ENCODE peak calls at places on chromosome 19, in eight cellular contexts. W is PC-3; B is pancreas; V is brain microvascular endothelial cell; J is A549; M is CD8-positive, alpha-beta T cell; K is HFF-Myc; P is bronchial epithelial cell. L is an unnamed sample.

GRCh38 chr19:48874309-48875135 is 2.3 kb downstream of the PPP1R15A start:
- DNase-seq in W (peak; percentile 73), B (no peak), V (peak; percentile 51), J (peak; percentile 55), M (no peak), K (no peak), P (peak; percentile 74), L (peak; percentile 47)

GRCh38 chr19:41998246-41999020 is 4.4 kb upstream of the ATP1A3 start:
- DNase-seq in W (peak; percentile 38), B (no peak), V (peak; percentile 6), J (peak; percentile 74), M (no peak), K (no peak), P (peak; percentile 10), L (no peak)

GRCh38 chr19:46687438-46688145 is 26.6 kb upstream of the DACT3 start:
- DNase-seq in W (no peak), B (no peak), V (no peak), J (no peak), M (no peak), K (no peak), P (no peak), L (no peak)

GRCh38 chr19:49502866-49503581 is 6.8 kb downstream of the RPS11 start:
- DNase-seq in W (peak; percentile 83), B (peak; percentile 60), V (peak; percentile 47), J (peak; percentile 79), M (no peak), K (peak; percentile 72), P (peak; percentile 59), L (peak; percentile 70)

GRCh38 chr19:7550169-7550770 is 14.8 kb downstream of the PNPLA6 start:
- DNase-seq in W (no peak), B (peak; percentile 50), V (no peak), J (no peak), M (no peak), K (no peak), P (no peak), L (no peak)

GRCh38 chr19:32464279-32464678 is 58.7 kb downstream of the DPY19L3 start:
- DNase-seq in W (peak; percentile 42), B (no peak), V (no peak), J (peak; percentile 44), M (no peak), K (no peak), P (peak; percentile 32), L (peak; percentile 23)

GRCh38 chr19:16074488-16075365 is 1.6 kb upstream of the TPM4 start:
- DNase-seq in W (no peak), B (no peak), V (no peak), J (no peak), M (no peak), K (no peak), P (no peak), L (no peak)

GRCh38 chr19:4914736-4915501 is 5.6 kb downstream of the UHRF1 start:
- DNase-seq in W (peak; percentile 98), B (no peak), V (peak; percentile 90), J (peak; percentile 73), M (peak; percentile 43), K (peak; percentile 89), P (peak; percentile 87), L (peak; percentile 84)

GRCh38 chr19:5369962-5370367 is 29.4 kb upstream of the PTPRS start:
- DNase-seq in W (peak; percentile 65), B (peak; percentile 58), V (peak; percentile 35), J (peak; percentile 63), M (peak; percentile 16), K (no peak), P (peak; percentile 20), L (peak; percentile 16)

GRCh38 chr19:49808762-49809154 is 4.3 kb downstream of the FUZ start:
- DNase-seq in W (peak; percentile 79), B (peak; percentile 93), V (peak; percentile 68), J (peak; percentile 87), M (peak; percentile 64), K (no peak), P (peak; percentile 52), L (peak; percentile 82)

GRCh38 chr19:44903602-44904425 is 1.8 kb upstream of the APOE start:
- DNase-seq in W (peak; percentile 50), B (peak; percentile 79), V (peak; percentile 69), J (peak; percentile 84), M (peak; percentile 55), K (no peak), P (peak; percentile 20), L (peak; percentile 69)

GRCh38 chr19:4606921-4607678 is 32.2 kb upstream of the TNFAIP8L1 start:
- DNase-seq in W (no peak), B (peak; percentile 55), V (no peak), J (no peak), M (no peak), K (no peak), P (no peak), L (no peak)

GRCh38 chr19:33469171-33470039 is 52.2 kb downstream of the PEPD start:
- DNase-seq in W (no peak), B (no peak), V (no peak), J (no peak), M (no peak), K (no peak), P (no peak), L (no peak)

GRCh38 chr19:5949792-5950305 is 28.1 kb downstream of the RANBP3 start:
- DNase-seq in W (no peak), B (no peak), V (no peak), J (no peak), M (no peak), K (no peak), P (peak; percentile 71), L (no peak)

GRCh38 chr19:28537079-28537478 is 675.9 kb downstream of the UQCRFS1 start:
- DNase-seq in W (no peak), B (no peak), V (no peak), J (no peak), M (no peak), K (no peak), P (no peak), L (no peak)

GRCh38 chr19:35797663-35798062 is 15.0 kb downstream of the PRODH2 start:
- DNase-seq in W (no peak), B (no peak), V (no peak), J (no peak), M (no peak), K (no peak), P (no peak), L (no peak)

GRCh38 chr19:42488783-42489521 is 39.3 kb downstream of the CEACAM1 start:
- DNase-seq in W (peak; percentile 71), B (peak; percentile 29), V (no peak), J (peak; percentile 46), M (no peak), K (no peak), P (no peak), L (no peak)

GRCh38 chr19:50486823-50487515 is 10.3 kb upstream of the GARIN5A start:
- DNase-seq in W (peak; percentile 83), B (no peak), V (peak; percentile 59), J (peak; percentile 92), M (peak; percentile 22), K (peak; percentile 42), P (peak; percentile 5), L (peak; percentile 39)

GRCh38 chr19:7848779-7849457 is 18.9 kb downstream of the EVI5L start:
- DNase-seq in W (no peak), B (no peak), V (no peak), J (no peak), M (no peak), K (no peak), P (no peak), L (no peak)

GRCh38 chr19:567296-567900 is 5.0 kb upstream of the BSG start:
- DNase-seq in W (no peak), B (no peak), V (no peak), J (no peak), M (no peak), K (no peak), P (no peak), L (no peak)

GRCh38 chr19:571127-571974 is 1.0 kb upstream of the BSG start:
- DNase-seq in W (peak; percentile 68), B (no peak), V (no peak), J (peak; percentile 76), M (no peak), K (no peak), P (peak; percentile 35), L (no peak)

GRCh38 chr19:566844-567243 is 5.6 kb upstream of the BSG start:
- DNase-seq in W (no peak), B (no peak), V (no peak), J (no peak), M (no peak), K (no peak), P (no peak), L (no peak)

GRCh38 chr19:570315-570714 is 2.1 kb upstream of the BSG start:
- DNase-seq in W (no peak), B (no peak), V (no peak), J (no peak), M (no peak), K (no peak), P (no peak), L (no peak)

GRCh38 chr19:566403-566802 is 6.0 kb upstream of the BSG start:
- DNase-seq in W (no peak), B (no peak), V (no peak), J (no peak), M (no peak), K (no peak), P (no peak), L (no peak)
- H3K4me3 ChIP-seq in W (no peak overlapping the region), B (no peak overlapping the region), V (no peak overlapping the region), J (no peak overlapping the region), M (no peak overlapping the region), K (no peak overlapping the region), P (no peak overlapping the region), L (no peak overlapping the region)

GRCh38 chr19:53945441-53945840 is 17.3 kb upstream of the CACNG8 start:
- DNase-seq in W (peak; percentile 35), B (no peak), V (peak; percentile 13), J (peak; percentile 86), M (no peak), K (no peak), P (no peak), L (no peak)
- H3K4me3 ChIP-seq in W (no peak overlapping the region), B (no peak overlapping the region), V (no peak overlapping the region), J (peak overlapping the region; percentile 18), M (no peak overlapping the region), K (no peak overlapping the region), P (no peak overlapping the region), L (no peak overlapping the region)

GRCh38 chr19:38089440-38089839 is 134.6 kb downstream of the DPF1 start:
- DNase-seq in W (no peak), B (no peak), V (no peak), J (no peak), M (no peak), K (no peak), P (no peak), L (no peak)

GRCh38 chr19:38095411-38096308 is 128.4 kb downstream of the DPF1 start:
- DNase-seq in W (peak; percentile 68), B (peak; percentile 72), V (peak; percentile 72), J (peak; percentile 86), M (no peak), K (no peak), P (peak; percentile 61), L (peak; percentile 71)

GRCh38 chr19:38093587-38093986 is 130.4 kb downstream of the DPF1 start:
- DNase-seq in W (no peak), B (no peak), V (no peak), J (no peak), M (no peak), K (no peak), P (no peak), L (no peak)

GRCh38 chr19:38093154-38093553 is 130.9 kb downstream of the DPF1 start:
- DNase-seq in W (no peak), B (no peak), V (no peak), J (no peak), M (no peak), K (no peak), P (no peak), L (no peak)

GRCh38 chr19:38090561-38090960 is 133.5 kb downstream of the DPF1 start:
- DNase-seq in W (no peak), B (peak; percentile 38), V (no peak), J (no peak), M (no peak), K (no peak), P (no peak), L (no peak)
- H3K4me3 ChIP-seq in W (no peak overlapping the region), B (no peak overlapping the region), V (no peak overlapping the region), J (no peak overlapping the region), M (no peak overlapping the region), K (no peak overlapping the region), P (no peak overlapping the region), L (no peak overlapping the region)

GRCh38 chr19:38663156-38663651 is 15.8 kb downstream of the ACTN4 start:
- DNase-seq in W (no peak), B (no peak), V (no peak), J (no peak), M (no peak), K (no peak), P (no peak), L (no peak)
- H3K4me3 ChIP-seq in W (no peak overlapping the region), B (no peak overlapping the region), V (no peak overlapping the region), J (no peak overlapping the region), M (no peak overlapping the region), K (no peak overlapping the region), P (no peak overlapping the region), L (no peak overlapping the region)

L was measured in astrocyte of the spinal cord.